ENCODE peak calls at places on chromosomes 3 and 15, in eight cellular contexts. One of them, this sample, is unnamed.

GRCh38 chr3:151156618-151157216 is 46.3 kb downstream of the GPR171 start:
- DNase-seq in adrenal gland: no peak
- DNase-seq in kidney epithelial cell: no peak
- DNase-seq in heart left ventricle: no peak
- DNase-seq in psoas muscle: no peak
- DNase-seq in ascending aorta: no peak
- DNase-seq in stomach: no peak
- DNase-seq in tibial nerve: peak; percentile 26
- DNase-seq in this sample: no peak

GRCh38 chr15:70576683-70577082 is 186.7 kb downstream of the UACA start:
- DNase-seq in adrenal gland: no peak
- DNase-seq in kidney epithelial cell: no peak
- DNase-seq in heart left ventricle: no peak
- DNase-seq in psoas muscle: no peak
- DNase-seq in ascending aorta: no peak
- DNase-seq in stomach: no peak
- DNase-seq in tibial nerve: no peak
- DNase-seq in this sample: no peak

GRCh38 chr15:99749386-99749785 is 16.1 kb upstream of the LYSMD4 start:
- DNase-seq in adrenal gland: no peak
- DNase-seq in kidney epithelial cell: no peak
- DNase-seq in heart left ventricle: no peak
- DNase-seq in psoas muscle: no peak
- DNase-seq in ascending aorta: no peak
- DNase-seq in stomach: no peak
- DNase-seq in tibial nerve: no peak
- DNase-seq in this sample: no peak

GRCh38 chr3:49388416-49388815 is 23.4 kb downstream of the RHOA start:
- DNase-seq in adrenal gland: no peak
- DNase-seq in kidney epithelial cell: no peak
- DNase-seq in heart left ventricle: no peak
- DNase-seq in psoas muscle: no peak
- DNase-seq in ascending aorta: no peak
- DNase-seq in stomach: no peak
- DNase-seq in tibial nerve: no peak
- DNase-seq in this sample: no peak

GRCh38 chr15:71435552-71435951 is 320.3 kb downstream of the THSD4 start:
- DNase-seq in adrenal gland: no peak
- DNase-seq in kidney epithelial cell: no peak
- DNase-seq in heart left ventricle: no peak
- DNase-seq in psoas muscle: no peak
- DNase-seq in ascending aorta: no peak
- DNase-seq in stomach: no peak
- DNase-seq in tibial nerve: no peak
- DNase-seq in this sample: no peak

GRCh38 chr3:135081451-135082434 is 286.7 kb downstream of the EPHB1 start:
- DNase-seq in adrenal gland: no peak
- DNase-seq in kidney epithelial cell: no peak
- DNase-seq in heart left ventricle: no peak
- DNase-seq in psoas muscle: no peak
- DNase-seq in ascending aorta: no peak
- DNase-seq in stomach: no peak
- DNase-seq in tibial nerve: no peak
- DNase-seq in this sample: peak; percentile 88

GRCh38 chr3:191330309-191330712 is at the start of gene UTS2B:
- DNase-seq in adrenal gland: no peak
- DNase-seq in kidney epithelial cell: no peak
- DNase-seq in heart left ventricle: no peak
- DNase-seq in psoas muscle: no peak
- DNase-seq in ascending aorta: no peak
- DNase-seq in stomach: no peak
- DNase-seq in tibial nerve: no peak
- DNase-seq in this sample: no peak

GRCh38 chr3:155739154-155739553 is 5.7 kb downstream of the PLCH1 start:
- DNase-seq in adrenal gland: no peak
- DNase-seq in kidney epithelial cell: no peak
- DNase-seq in heart left ventricle: no peak
- DNase-seq in psoas muscle: no peak
- DNase-seq in ascending aorta: no peak
- DNase-seq in stomach: no peak
- DNase-seq in tibial nerve: no peak
- DNase-seq in this sample: no peak

GRCh38 chr15:72368895-72369294 is 6.9 kb downstream of the HEXA start:
- DNase-seq in adrenal gland: no peak
- DNase-seq in kidney epithelial cell: no peak
- DNase-seq in heart left ventricle: peak; percentile 70
- DNase-seq in psoas muscle: no peak
- DNase-seq in ascending aorta: peak; percentile 34
- DNase-seq in stomach: peak; percentile 38
- DNase-seq in tibial nerve: peak; percentile 36
- DNase-seq in this sample: no peak

GRCh38 chr3:111227216-111227615 is 155.6 kb downstream of the NECTIN3 start:
- DNase-seq in adrenal gland: no peak
- DNase-seq in kidney epithelial cell: peak; percentile 19
- DNase-seq in heart left ventricle: no peak
- DNase-seq in psoas muscle: no peak
- DNase-seq in ascending aorta: no peak
- DNase-seq in stomach: no peak
- DNase-seq in tibial nerve: no peak
- DNase-seq in this sample: no peak

GRCh38 chr15:39828374-39828931 is 45.8 kb upstream of the FSIP1 start:
- DNase-seq in adrenal gland: no peak
- DNase-seq in kidney epithelial cell: no peak
- DNase-seq in heart left ventricle: no peak
- DNase-seq in psoas muscle: no peak
- DNase-seq in ascending aorta: no peak
- DNase-seq in stomach: no peak
- DNase-seq in tibial nerve: no peak
- DNase-seq in this sample: no peak

GRCh38 chr15:68256675-68257450 is 20.7 kb upstream of the FEM1B start:
- DNase-seq in adrenal gland: peak; percentile 94
- DNase-seq in kidney epithelial cell: no peak
- DNase-seq in heart left ventricle: peak; percentile 90
- DNase-seq in psoas muscle: peak; percentile 96
- DNase-seq in ascending aorta: peak; percentile 48
- DNase-seq in stomach: peak; percentile 79
- DNase-seq in tibial nerve: peak; percentile 96
- DNase-seq in this sample: peak; percentile 92

GRCh38 chr3:183988216-183988790 is 29.4 kb downstream of the ABCC5 start:
- DNase-seq in adrenal gland: no peak
- DNase-seq in kidney epithelial cell: no peak
- DNase-seq in heart left ventricle: no peak
- DNase-seq in psoas muscle: no peak
- DNase-seq in ascending aorta: no peak
- DNase-seq in stomach: no peak
- DNase-seq in tibial nerve: no peak
- DNase-seq in this sample: no peak

GRCh38 chr15:73284073-73284472 is 84.7 kb downstream of the HCN4 start:
- DNase-seq in adrenal gland: no peak
- DNase-seq in kidney epithelial cell: no peak
- DNase-seq in heart left ventricle: no peak
- DNase-seq in psoas muscle: no peak
- DNase-seq in ascending aorta: no peak
- DNase-seq in stomach: no peak
- DNase-seq in tibial nerve: no peak
- DNase-seq in this sample: no peak

GRCh38 chr15:70412717-70413266 is 315.1 kb upstream of the TLE3 start:
- DNase-seq in adrenal gland: no peak
- DNase-seq in kidney epithelial cell: no peak
- DNase-seq in heart left ventricle: no peak
- DNase-seq in psoas muscle: no peak
- DNase-seq in ascending aorta: no peak
- DNase-seq in stomach: no peak
- DNase-seq in tibial nerve: no peak
- DNase-seq in this sample: no peak

GRCh38 chr3:58798312-58798711 is 131.7 kb upstream of the FAM3D start:
- DNase-seq in adrenal gland: no peak
- DNase-seq in kidney epithelial cell: no peak
- DNase-seq in heart left ventricle: no peak
- DNase-seq in psoas muscle: no peak
- DNase-seq in ascending aorta: no peak
- DNase-seq in stomach: no peak
- DNase-seq in tibial nerve: no peak
- DNase-seq in this sample: no peak

DNA sequence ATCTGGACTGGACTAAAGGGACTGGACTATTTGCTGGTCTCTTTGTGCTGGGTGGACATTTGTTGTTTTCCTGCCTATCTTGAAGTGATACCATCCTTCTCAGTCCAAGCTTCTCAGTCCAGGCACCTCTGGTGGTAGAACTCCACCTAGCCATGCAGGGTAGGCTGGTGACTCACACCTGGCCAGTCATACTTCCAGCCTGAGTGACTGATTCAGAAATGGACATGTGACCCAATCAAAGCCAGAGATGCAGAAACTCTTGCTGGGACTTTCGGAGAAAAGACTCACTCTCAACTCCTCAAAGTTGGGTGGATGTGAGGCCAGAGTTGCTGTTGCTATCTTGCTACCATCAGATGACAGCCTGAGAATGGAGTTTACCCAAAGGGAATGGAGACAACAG is 5.6 kb upstream of the ASB14 start:
- DNase-seq in adrenal gland: no peak
- DNase-seq in kidney epithelial cell: peak; percentile 59
- DNase-seq in heart left ventricle: no peak
- DNase-seq in psoas muscle: peak; percentile 59
- DNase-seq in ascending aorta: no peak
- DNase-seq in stomach: peak; percentile 35
- DNase-seq in tibial nerve: no peak
- DNase-seq in this sample: no peak
- H3K4me3 ChIP-seq in adrenal gland: no peak overlapping the region
- H3K4me3 ChIP-seq in kidney epithelial cell: no peak overlapping the region
- H3K4me3 ChIP-seq in heart left ventricle: no peak overlapping the region
- H3K4me3 ChIP-seq in psoas muscle: no peak overlapping the region
- H3K4me3 ChIP-seq in ascending aorta: no peak overlapping the region
- H3K4me3 ChIP-seq in stomach: no peak overlapping the region
- H3K4me3 ChIP-seq in tibial nerve: no peak overlapping the region
- H3K4me3 ChIP-seq in this sample: no peak overlapping the region

GRCh38 chr3:29318251-29318650 is 37.4 kb downstream of the RBMS3 start:
- DNase-seq in adrenal gland: no peak
- DNase-seq in kidney epithelial cell: peak; percentile 42
- DNase-seq in heart left ventricle: no peak
- DNase-seq in psoas muscle: no peak
- DNase-seq in ascending aorta: no peak
- DNase-seq in stomach: no peak
- DNase-seq in tibial nerve: no peak
- DNase-seq in this sample: no peak

GRCh38 chr3:29314727-29315088 is 33.8 kb downstream of the RBMS3 start:
- DNase-seq in adrenal gland: no peak
- DNase-seq in kidney epithelial cell: no peak
- DNase-seq in heart left ventricle: no peak
- DNase-seq in psoas muscle: no peak
- DNase-seq in ascending aorta: no peak
- DNase-seq in stomach: no peak
- DNase-seq in tibial nerve: no peak
- DNase-seq in this sample: no peak

GRCh38 chr3:29319798-29320197 is 38.9 kb downstream of the RBMS3 start:
- DNase-seq in adrenal gland: no peak
- DNase-seq in kidney epithelial cell: no peak
- DNase-seq in heart left ventricle: no peak
- DNase-seq in psoas muscle: no peak
- DNase-seq in ascending aorta: no peak
- DNase-seq in stomach: no peak
- DNase-seq in tibial nerve: no peak
- DNase-seq in this sample: no peak

GRCh38 chr3:29319262-29319661 is 38.4 kb downstream of the RBMS3 start:
- DNase-seq in adrenal gland: no peak
- DNase-seq in kidney epithelial cell: no peak
- DNase-seq in heart left ventricle: no peak
- DNase-seq in psoas muscle: no peak
- DNase-seq in ascending aorta: no peak
- DNase-seq in stomach: no peak
- DNase-seq in tibial nerve: no peak
- DNase-seq in this sample: no peak

DNA sequence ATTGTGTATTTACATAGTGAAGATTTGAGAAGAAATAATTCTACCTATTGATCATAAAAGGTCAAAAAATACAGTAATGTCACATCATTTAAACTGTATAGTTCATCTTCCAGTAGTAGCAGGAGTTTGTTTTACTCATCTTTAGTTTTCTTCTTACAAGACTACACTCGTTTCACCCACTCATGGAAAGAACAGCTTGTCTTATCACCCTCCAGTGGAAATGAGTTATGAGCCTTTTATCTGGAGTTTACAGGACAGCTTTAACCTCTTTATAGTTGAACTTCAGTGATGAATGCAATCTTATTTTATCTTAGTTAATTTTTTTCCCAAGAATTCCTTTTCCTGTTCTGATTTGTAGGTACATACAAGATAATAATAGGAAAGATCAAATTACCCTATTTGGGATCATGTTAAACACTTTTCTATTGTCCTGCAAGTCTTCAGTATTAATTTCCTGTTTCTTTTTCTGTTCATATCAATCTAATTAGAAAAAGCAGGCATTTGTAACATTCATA is 36.8 kb downstream of the RBMS3 start:
- DNase-seq in adrenal gland: no peak
- DNase-seq in kidney epithelial cell: no peak
- DNase-seq in heart left ventricle: no peak
- DNase-seq in psoas muscle: no peak
- DNase-seq in ascending aorta: no peak
- DNase-seq in stomach: no peak
- DNase-seq in tibial nerve: no peak
- DNase-seq in this sample: no peak
- H3K4me3 ChIP-seq in adrenal gland: no peak overlapping the region
- H3K4me3 ChIP-seq in kidney epithelial cell: no peak overlapping the region
- H3K4me3 ChIP-seq in heart left ventricle: no peak overlapping the region
- H3K4me3 ChIP-seq in psoas muscle: no peak overlapping the region
- H3K4me3 ChIP-seq in ascending aorta: no peak overlapping the region
- H3K4me3 ChIP-seq in stomach: no peak overlapping the region
- H3K4me3 ChIP-seq in tibial nerve: no peak overlapping the region
- H3K4me3 ChIP-seq in this sample: no peak overlapping the region

GRCh38 chr3:122322095-122323075 is 2.7 kb upstream of the CSTA start:
- DNase-seq in adrenal gland: no peak
- DNase-seq in kidney epithelial cell: no peak
- DNase-seq in heart left ventricle: no peak
- DNase-seq in psoas muscle: no peak
- DNase-seq in ascending aorta: no peak
- DNase-seq in stomach: no peak
- DNase-seq in tibial nerve: no peak
- DNase-seq in this sample: no peak

GRCh38 chr3:122325769-122326168 is 721 bp downstream of the CSTA start:
- DNase-seq in adrenal gland: no peak
- DNase-seq in kidney epithelial cell: no peak
- DNase-seq in heart left ventricle: no peak
- DNase-seq in psoas muscle: no peak
- DNase-seq in ascending aorta: no peak
- DNase-seq in stomach: no peak
- DNase-seq in tibial nerve: no peak
- DNase-seq in this sample: no peak

GRCh38 chr3:122324871-122325323 is at the start of gene CSTA:
- DNase-seq in adrenal gland: no peak
- DNase-seq in kidney epithelial cell: no peak
- DNase-seq in heart left ventricle: no peak
- DNase-seq in psoas muscle: no peak
- DNase-seq in ascending aorta: no peak
- DNase-seq in stomach: no peak
- DNase-seq in tibial nerve: no peak
- DNase-seq in this sample: no peak
- H3K4me3 ChIP-seq in adrenal gland: no peak within 1 kb of the TSS
- H3K4me3 ChIP-seq in kidney epithelial cell: no peak within 1 kb of the TSS
- H3K4me3 ChIP-seq in heart left ventricle: no peak within 1 kb of the TSS
- H3K4me3 ChIP-seq in psoas muscle: no peak within 1 kb of the TSS
- H3K4me3 ChIP-seq in ascending aorta: no peak within 1 kb of the TSS
- H3K4me3 ChIP-seq in stomach: no peak within 1 kb of the TSS
- H3K4me3 ChIP-seq in tibial nerve: no peak within 1 kb of the TSS
- H3K4me3 ChIP-seq in this sample: no peak within 1 kb of the TSS

GRCh38 chr3:193080821-193081220 is 160.2 kb upstream of the PLAAT1 start:
- DNase-seq in adrenal gland: no peak
- DNase-seq in kidney epithelial cell: no peak
- DNase-seq in heart left ventricle: no peak
- DNase-seq in psoas muscle: no peak
- DNase-seq in ascending aorta: no peak
- DNase-seq in stomach: no peak
- DNase-seq in tibial nerve: no peak
- DNase-seq in this sample: no peak

GRCh38 chr3:193078996-193079731 is 161.5 kb upstream of the MB21D2 start:
- DNase-seq in adrenal gland: no peak
- DNase-seq in kidney epithelial cell: no peak
- DNase-seq in heart left ventricle: no peak
- DNase-seq in psoas muscle: no peak
- DNase-seq in ascending aorta: no peak
- DNase-seq in stomach: no peak
- DNase-seq in tibial nerve: no peak
- DNase-seq in this sample: no peak
- H3K4me3 ChIP-seq in adrenal gland: no peak overlapping the region
- H3K4me3 ChIP-seq in kidney epithelial cell: no peak overlapping the region
- H3K4me3 ChIP-seq in heart left ventricle: no peak overlapping the region
- H3K4me3 ChIP-seq in psoas muscle: no peak overlapping the region
- H3K4me3 ChIP-seq in ascending aorta: no peak overlapping the region
- H3K4me3 ChIP-seq in stomach: no peak overlapping the region
- H3K4me3 ChIP-seq in tibial nerve: no peak overlapping the region
- H3K4me3 ChIP-seq in this sample: no peak overlapping the region

This sample was measured in dorsolateral prefrontal cortex.